ENCODE peak calls at places on chromosomes 5 and 9, in five cellular contexts. R is H1, S is HepG2, X is GM12878, B is K562. K is an unnamed sample.

GRCh38 chr9:117927354-117927753 is 223.2 kb downstream of the TLR4 start:
- DNase-seq in R (peak), S (no peak), X (no peak), B (no peak), K (no peak)

GRCh38 chr5:157390179-157390923 is 69.7 kb upstream of the NIPAL4 start:
- DNase-seq in R (no peak), S (peak), X (no peak), B (no peak), K (peak)

GRCh38 chr5:139705191-139705590 is 57.0 kb downstream of the CXXC5 start:
- DNase-seq in R (no peak), S (no peak), X (no peak), B (no peak), K (no peak)

GRCh38 chr9:73118898-73119554 is 32.6 kb upstream of the ANXA1 start:
- DNase-seq in R (no peak), S (no peak), X (no peak), B (no peak), K (peak)

GRCh38 chr5:65102826-65103673 is 334.3 kb downstream of the CWC27 start:
- DNase-seq in R (no peak), S (peak), X (no peak), B (no peak), K (no peak)

GRCh38 chr9:77595426-77596051 is 52.6 kb downstream of the GNA14 start:
- DNase-seq in R (no peak), S (no peak), X (no peak), B (no peak), K (no peak)

GRCh38 chr5:177476531-177477233 is 3.2 kb upstream of the DBN1 start:
- DNase-seq in R (no peak), S (peak), X (no peak), B (no peak), K (no peak)

GRCh38 chr5:109983135-109983534 is 293.4 kb downstream of the MAN2A1 start:
- DNase-seq in R (no peak), S (no peak), X (no peak), B (no peak), K (no peak)

GRCh38 chr9:86577420-86578333 is 223.5 kb upstream of the TUT7 start:
- DNase-seq in R (no peak), S (no peak), X (no peak), B (no peak), K (no peak)

GRCh38 chr9:115525438-115526058 is 407.6 kb upstream of the TNC start:
- DNase-seq in R (no peak), S (no peak), X (no peak), B (no peak), K (no peak)

GRCh38 chr5:10666531-10667305 is 94.3 kb downstream of the DAP start:
- DNase-seq in R (no peak), S (peak), X (no peak), B (no peak), K (no peak)

GRCh38 chr5:123559434-123559775 is 47.4 kb downstream of the CSNK1G3 start:
- DNase-seq in R (no peak), S (no peak), X (no peak), B (no peak), K (no peak)

GRCh38 chr5:175663191-175664184 is 5.6 kb downstream of the HRH2 start:
- DNase-seq in R (no peak), S (no peak), X (no peak), B (no peak), K (no peak)

GRCh38 chr9:135992486-135993408 is 31.6 kb upstream of the UBAC1 start:
- DNase-seq in R (no peak), S (peak), X (no peak), B (peak), K (no peak)

GRCh38 chr5:178279723-178280438 is 47.3 kb upstream of the PHYKPL start:
- DNase-seq in R (peak), S (peak), X (no peak), B (peak), K (peak)

GRCh38 chr9:112841261-112841660 is 49.4 kb downstream of the SLC46A2 start:
- DNase-seq in R (no peak), S (peak), X (no peak), B (no peak), K (no peak)

GRCh38 chr9:7491641-7492040 is 307.9 kb downstream of the DMAC1 start:
- DNase-seq in R (no peak), S (no peak), X (no peak), B (no peak), K (no peak)

GRCh38 chr9:125906893-125907292 is 159.7 kb downstream of the PBX3 start:
- DNase-seq in R (no peak), S (no peak), X (no peak), B (no peak), K (no peak)

GRCh38 chr5:5781335-5781734 is 358.9 kb downstream of the ICE1 start:
- DNase-seq in R (no peak), S (no peak), X (no peak), B (no peak), K (no peak)

GRCh38 chr9:34994429-34995287 is 5.1 kb downstream of the DNAJB5 start:
- DNase-seq in R (no peak), S (peak), X (no peak), B (peak), K (peak)

GRCh38 chr9:125433461-125434001 is 171.9 kb downstream of the GAPVD1 start:
- DNase-seq in R (no peak), S (no peak), X (no peak), B (no peak), K (no peak)

GRCh38 chr9:134360180-134360759 is 34.0 kb downstream of the RXRA start:
- DNase-seq in R (no peak), S (no peak), X (no peak), B (no peak), K (no peak)

GRCh38 chr9:129287595-129288305 is 109.7 kb upstream of the IER5L start:
- DNase-seq in R (no peak), S (no peak), X (no peak), B (no peak), K (no peak)

GRCh38 chr9:79164396-79164795 is 407.4 kb upstream of the TLE4 start:
- DNase-seq in R (no peak), S (no peak), X (no peak), B (no peak), K (no peak)

GRCh38 chr9:123176230-123176629 is 92.2 kb downstream of the STRBP start:
- DNase-seq in R (no peak), S (no peak), X (peak), B (no peak), K (no peak)

GRCh38 chr5:172834570-172835245 is 657 bp downstream of the ERGIC1 start:
- DNase-seq in R (no peak), S (peak), X (no peak), B (no peak), K (no peak)

GRCh38 chr5:91283899-91284298 is 99.2 kb downstream of the ARRDC3 start:
- DNase-seq in R (no peak), S (no peak), X (no peak), B (no peak), K (peak)

GRCh38 chr5:55416306-55416705 is 108.5 kb downstream of the MTREX start:
- DNase-seq in R (no peak), S (no peak), X (no peak), B (no peak), K (no peak)

GRCh38 chr5:55418994-55419991 is 111.5 kb downstream of the MTREX start:
- DNase-seq in R (no peak), S (peak), X (no peak), B (no peak), K (no peak)

GRCh38 chr5:55426455-55426854 is 108.3 kb downstream of the PLPP1 start:
- DNase-seq in R (no peak), S (no peak), X (no peak), B (no peak), K (no peak)

DNA sequence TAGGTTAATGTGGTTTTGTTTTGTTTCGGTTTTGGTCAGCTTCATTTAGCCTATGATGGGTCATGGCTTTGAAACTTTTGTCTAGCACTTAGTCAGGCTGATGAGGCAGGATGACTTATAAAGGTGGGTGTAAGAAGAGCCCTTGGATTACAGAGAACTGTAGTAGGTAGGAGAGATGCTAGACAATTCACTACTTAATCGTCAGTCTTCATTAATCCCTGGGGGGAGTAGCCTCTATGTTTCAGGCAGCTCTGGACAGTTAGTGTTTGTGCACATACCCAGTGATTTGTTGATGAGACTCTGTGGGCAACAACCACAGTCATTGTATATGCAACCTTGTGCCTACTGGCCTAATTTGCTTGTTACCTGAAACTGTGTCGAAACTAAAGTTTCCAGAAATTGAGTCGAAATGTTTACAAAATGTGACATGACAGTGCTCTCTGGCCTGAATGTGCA is 113.3 kb downstream of the MTREX start:
- DNase-seq in R (no peak), S (no peak), X (peak), B (no peak), K (no peak)
- TF ChIP-seq MAX in R (no peak), S (no peak), X (no peak), B (no peak), K (no peak)

DNA sequence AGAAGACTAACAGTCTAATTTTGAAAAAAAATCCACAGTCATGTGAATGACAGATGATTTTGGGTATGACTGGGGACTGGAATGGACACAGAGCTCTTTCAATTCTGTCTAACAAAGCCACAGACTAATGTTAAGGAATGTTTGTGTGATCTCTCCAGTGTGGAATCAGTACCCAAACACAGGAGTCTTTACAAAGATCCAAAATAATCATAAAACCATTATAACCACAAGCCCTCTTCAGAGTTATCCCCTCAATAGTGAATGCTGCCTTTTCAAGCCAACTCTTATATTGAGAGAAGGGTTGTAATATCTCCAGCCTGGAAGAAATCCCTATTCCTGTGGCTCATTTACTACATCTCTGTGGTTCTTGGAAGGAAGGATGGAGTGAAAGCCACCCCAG is 552.0 kb upstream of the CLINT1 start:
- DNase-seq in R (no peak), S (no peak), X (no peak), B (no peak), K (no peak)
- TF ChIP-seq ZNF274 in R (no peak), S (no peak), X (no peak), B (no peak), K (no peak)

GRCh38 chr5:73749485-73750270 is 123.7 kb downstream of the ARHGEF28 start:
- DNase-seq in R (no peak), S (no peak), X (no peak), B (no peak), K (no peak)
- H3K9ac ChIP-seq in R (no peak), S (no peak), X (no peak), B (no peak), K (no peak)

DNA sequence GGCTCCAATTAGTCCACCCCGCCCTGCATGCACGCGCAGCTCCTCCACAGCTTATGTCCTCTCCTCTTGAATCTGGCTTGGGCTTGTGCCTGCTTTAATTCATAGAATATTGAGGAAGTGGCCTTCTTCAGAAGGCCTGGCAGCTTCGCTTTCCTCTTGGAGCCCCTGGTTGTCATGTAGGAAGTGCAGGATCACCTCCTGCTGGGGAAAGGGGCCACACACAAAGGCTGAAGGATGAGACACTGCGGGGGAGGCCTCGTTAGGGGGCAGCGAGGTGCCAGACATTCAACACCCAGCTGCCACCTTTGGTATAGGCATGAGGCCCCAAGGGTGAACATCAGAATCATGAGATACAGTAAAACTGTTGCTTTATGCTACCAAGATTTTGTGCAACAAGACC is 2.7 kb upstream of the CNOT6 start:
- DNase-seq in R (no peak), S (no peak), X (no peak), B (no peak), K (no peak)
- TF ChIP-seq MAX in R (no peak), S (no peak), X (no peak), B (no peak), K (no peak)

DNA sequence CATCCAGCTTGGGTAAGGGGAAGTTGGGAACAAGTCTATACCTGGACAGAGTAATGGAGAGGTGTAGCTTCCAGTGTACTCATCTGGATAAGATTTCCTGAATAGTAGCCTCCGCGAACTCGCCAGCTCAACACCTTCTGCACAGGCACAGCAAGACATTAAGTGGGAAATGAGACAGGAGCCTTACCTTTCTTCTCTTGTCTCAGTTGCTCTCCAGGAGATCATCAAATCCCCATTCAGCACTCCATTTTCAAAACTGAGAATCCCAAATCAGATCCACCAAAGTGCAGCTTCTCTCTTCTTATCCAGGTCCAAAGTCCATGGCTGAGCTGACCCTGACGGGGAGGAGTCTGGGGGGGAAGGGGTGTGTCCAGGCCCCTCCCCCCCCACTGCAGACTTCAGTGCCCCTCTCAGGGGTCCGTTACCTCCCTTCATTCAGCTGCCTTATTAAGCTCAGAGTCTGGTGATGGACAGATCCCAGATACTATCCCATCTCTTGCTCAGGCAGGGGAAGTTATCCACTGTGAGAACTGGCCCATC is 5.9 kb upstream of the MGAT1 start:
- DNase-seq in R (no peak), S (peak), X (no peak), B (peak), K (no peak)
- TF ChIP-seq ZNF274 in R (no peak), S (no peak), X (no peak), B (no peak), K (no peak)

DNA sequence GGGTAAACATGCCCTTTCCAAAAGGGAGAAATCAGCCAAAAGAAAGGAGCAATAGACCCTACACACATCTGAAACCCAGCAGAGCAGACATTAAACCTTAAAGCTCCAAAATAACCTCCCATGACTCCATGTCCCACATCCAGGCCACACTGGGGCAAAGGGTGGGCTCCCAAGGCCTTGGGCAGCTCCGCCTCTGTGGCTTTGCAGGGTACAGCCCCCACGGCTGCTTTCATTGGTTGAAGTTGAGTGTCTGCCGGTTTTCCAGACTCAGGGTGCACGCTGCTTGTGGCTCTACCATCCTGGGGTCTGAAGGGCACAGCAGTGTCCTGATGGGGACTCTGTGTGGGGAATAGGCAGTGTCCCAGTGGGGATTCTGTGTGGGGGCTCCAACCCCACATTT is 146.5 kb downstream of the ZDHHC21 start:
- DNase-seq in R (no peak), S (no peak), X (no peak), B (no peak), K (no peak)
- H3K9ac ChIP-seq in R (no peak), S (no peak), X (no peak), B (no peak), K (no peak)